ENCODE peak calls at places on chromosome 13, in seven cellular contexts. One of them, this sample, is unnamed.

GRCh38 chr13:42377640-42378382 is 105.9 kb downstream of the AKAP11 start:
- DNase-seq in upper lobe of left lung: no peak
- DNase-seq in fibroblast of the aortic adventitia: peak; percentile 19
- DNase-seq in MM.1S: peak; percentile 72
- DNase-seq in heart left ventricle: no peak
- DNase-seq in astrocyte of the spinal cord: peak; percentile 69
- DNase-seq in body of pancreas: no peak
- DNase-seq in this sample: no peak

GRCh38 chr13:27476943-27477681 is 26.7 kb upstream of the MTIF3 start:
- DNase-seq in upper lobe of left lung: peak; percentile 60
- DNase-seq in fibroblast of the aortic adventitia: peak; percentile 38
- DNase-seq in MM.1S: peak; percentile 9
- DNase-seq in heart left ventricle: no peak
- DNase-seq in astrocyte of the spinal cord: peak; percentile 47
- DNase-seq in body of pancreas: peak; percentile 47
- DNase-seq in this sample: no peak

GRCh38 chr13:18944501-18945068 is 237.0 kb downstream of the TUBA3C start:
- DNase-seq in upper lobe of left lung: peak; percentile 62
- DNase-seq in fibroblast of the aortic adventitia: no peak
- DNase-seq in MM.1S: no peak
- DNase-seq in heart left ventricle: no peak
- DNase-seq in astrocyte of the spinal cord: no peak
- DNase-seq in body of pancreas: no peak
- DNase-seq in this sample: peak; percentile 61

GRCh38 chr13:60869941-60870613 is 473.1 kb downstream of the TDRD3 start:
- DNase-seq in upper lobe of left lung: peak; percentile 10
- DNase-seq in fibroblast of the aortic adventitia: no peak
- DNase-seq in MM.1S: no peak
- DNase-seq in heart left ventricle: no peak
- DNase-seq in astrocyte of the spinal cord: no peak
- DNase-seq in body of pancreas: no peak
- DNase-seq in this sample: no peak

GRCh38 chr13:20462533-20462915 is 63.1 kb downstream of the CRYL1 start:
- DNase-seq in upper lobe of left lung: no peak
- DNase-seq in fibroblast of the aortic adventitia: no peak
- DNase-seq in MM.1S: no peak
- DNase-seq in heart left ventricle: no peak
- DNase-seq in astrocyte of the spinal cord: no peak
- DNase-seq in body of pancreas: no peak
- DNase-seq in this sample: no peak

GRCh38 chr13:84050551-84050950 is 168.3 kb upstream of the SLITRK1 start:
- DNase-seq in upper lobe of left lung: no peak
- DNase-seq in fibroblast of the aortic adventitia: no peak
- DNase-seq in MM.1S: no peak
- DNase-seq in heart left ventricle: no peak
- DNase-seq in astrocyte of the spinal cord: no peak
- DNase-seq in body of pancreas: no peak
- DNase-seq in this sample: no peak

GRCh38 chr13:64471916-64472315 is 2758.2 kb downstream of the PCDH9 start:
- DNase-seq in upper lobe of left lung: no peak
- DNase-seq in fibroblast of the aortic adventitia: peak; percentile 81
- DNase-seq in MM.1S: peak; percentile 9
- DNase-seq in heart left ventricle: no peak
- DNase-seq in astrocyte of the spinal cord: peak; percentile 65
- DNase-seq in body of pancreas: no peak
- DNase-seq in this sample: no peak

GRCh38 chr13:30401347-30401746 is 20.9 kb upstream of the UBE2L5 start:
- DNase-seq in upper lobe of left lung: no peak
- DNase-seq in fibroblast of the aortic adventitia: no peak
- DNase-seq in MM.1S: no peak
- DNase-seq in heart left ventricle: no peak
- DNase-seq in astrocyte of the spinal cord: no peak
- DNase-seq in body of pancreas: no peak
- DNase-seq in this sample: no peak

GRCh38 chr13:110914293-110915056 is 394 bp downstream of the ANKRD10 start:
- DNase-seq in upper lobe of left lung: peak; percentile 97
- DNase-seq in fibroblast of the aortic adventitia: peak; percentile 71
- DNase-seq in MM.1S: peak; percentile 78
- DNase-seq in heart left ventricle: peak; percentile 87
- DNase-seq in astrocyte of the spinal cord: peak; percentile 75
- DNase-seq in body of pancreas: peak; percentile 80
- DNase-seq in this sample: peak; percentile 85

GRCh38 chr13:43688230-43688907 is 98.4 kb downstream of the ENOX1 start:
- DNase-seq in upper lobe of left lung: no peak
- DNase-seq in fibroblast of the aortic adventitia: no peak
- DNase-seq in MM.1S: no peak
- DNase-seq in heart left ventricle: peak; percentile 56
- DNase-seq in astrocyte of the spinal cord: no peak
- DNase-seq in body of pancreas: no peak
- DNase-seq in this sample: no peak

GRCh38 chr13:101627556-101627943 is 175.1 kb downstream of the ITGBL1 start:
- DNase-seq in upper lobe of left lung: no peak
- DNase-seq in fibroblast of the aortic adventitia: peak; percentile 47
- DNase-seq in MM.1S: peak; percentile 23
- DNase-seq in heart left ventricle: no peak
- DNase-seq in astrocyte of the spinal cord: peak; percentile 35
- DNase-seq in body of pancreas: no peak
- DNase-seq in this sample: no peak

GRCh38 chr13:97281028-97281427 is 58.9 kb downstream of the MBNL2 start:
- DNase-seq in upper lobe of left lung: no peak
- DNase-seq in fibroblast of the aortic adventitia: no peak
- DNase-seq in MM.1S: no peak
- DNase-seq in heart left ventricle: no peak
- DNase-seq in astrocyte of the spinal cord: no peak
- DNase-seq in body of pancreas: no peak
- DNase-seq in this sample: no peak

GRCh38 chr13:21872795-21873194 is 201.9 kb downstream of the FGF9 start:
- DNase-seq in upper lobe of left lung: no peak
- DNase-seq in fibroblast of the aortic adventitia: no peak
- DNase-seq in MM.1S: no peak
- DNase-seq in heart left ventricle: no peak
- DNase-seq in astrocyte of the spinal cord: no peak
- DNase-seq in body of pancreas: no peak
- DNase-seq in this sample: no peak

GRCh38 chr13:59424661-59425060 is 739.1 kb downstream of the DIAPH3 start:
- DNase-seq in upper lobe of left lung: no peak
- DNase-seq in fibroblast of the aortic adventitia: no peak
- DNase-seq in MM.1S: no peak
- DNase-seq in heart left ventricle: no peak
- DNase-seq in astrocyte of the spinal cord: peak; percentile 23
- DNase-seq in body of pancreas: no peak
- DNase-seq in this sample: no peak

GRCh38 chr13:100550433-100550832 is 38.2 kb downstream of the GGACT start:
- DNase-seq in upper lobe of left lung: no peak
- DNase-seq in fibroblast of the aortic adventitia: peak; percentile 75
- DNase-seq in MM.1S: no peak
- DNase-seq in heart left ventricle: peak; percentile 25
- DNase-seq in astrocyte of the spinal cord: peak; percentile 57
- DNase-seq in body of pancreas: no peak
- DNase-seq in this sample: peak; percentile 66

GRCh38 chr13:38093425-38093824 is 223.9 kb upstream of the TRPC4 start:
- DNase-seq in upper lobe of left lung: no peak
- DNase-seq in fibroblast of the aortic adventitia: no peak
- DNase-seq in MM.1S: no peak
- DNase-seq in heart left ventricle: no peak
- DNase-seq in astrocyte of the spinal cord: no peak
- DNase-seq in body of pancreas: no peak
- DNase-seq in this sample: no peak

GRCh38 chr13:61954092-61954491 is 538.4 kb upstream of the PCDH20 start:
- DNase-seq in upper lobe of left lung: no peak
- DNase-seq in fibroblast of the aortic adventitia: no peak
- DNase-seq in MM.1S: no peak
- DNase-seq in heart left ventricle: no peak
- DNase-seq in astrocyte of the spinal cord: peak; percentile 44
- DNase-seq in body of pancreas: no peak
- DNase-seq in this sample: no peak

GRCh38 chr13:110138009-110138699 is 168.8 kb downstream of the COL4A1 start:
- DNase-seq in upper lobe of left lung: peak; percentile 92
- DNase-seq in fibroblast of the aortic adventitia: peak; percentile 57
- DNase-seq in MM.1S: peak; percentile 82
- DNase-seq in heart left ventricle: peak; percentile 66
- DNase-seq in astrocyte of the spinal cord: peak; percentile 83
- DNase-seq in body of pancreas: peak; percentile 74
- DNase-seq in this sample: peak; percentile 88

GRCh38 chr13:23087884-23088283 is 92.9 kb upstream of the SGCG start:
- DNase-seq in upper lobe of left lung: no peak
- DNase-seq in fibroblast of the aortic adventitia: peak; percentile 11
- DNase-seq in MM.1S: no peak
- DNase-seq in heart left ventricle: no peak
- DNase-seq in astrocyte of the spinal cord: peak; percentile 2
- DNase-seq in body of pancreas: peak; percentile 41
- DNase-seq in this sample: no peak

GRCh38 chr13:33112745-33113144 is 96.5 kb downstream of the KL start:
- DNase-seq in upper lobe of left lung: peak; percentile 40
- DNase-seq in fibroblast of the aortic adventitia: peak; percentile 14
- DNase-seq in MM.1S: no peak
- DNase-seq in heart left ventricle: no peak
- DNase-seq in astrocyte of the spinal cord: peak; percentile 70
- DNase-seq in body of pancreas: no peak
- DNase-seq in this sample: no peak

GRCh38 chr13:83498486-83499190 is 383.6 kb downstream of the SLITRK1 start:
- DNase-seq in upper lobe of left lung: no peak
- DNase-seq in fibroblast of the aortic adventitia: peak; percentile 10
- DNase-seq in MM.1S: no peak
- DNase-seq in heart left ventricle: no peak
- DNase-seq in astrocyte of the spinal cord: peak; percentile 63
- DNase-seq in body of pancreas: no peak
- DNase-seq in this sample: no peak

GRCh38 chr13:52800856-52801255 is 47.6 kb downstream of the PCDH8 start:
- DNase-seq in upper lobe of left lung: no peak
- DNase-seq in fibroblast of the aortic adventitia: no peak
- DNase-seq in MM.1S: no peak
- DNase-seq in heart left ventricle: no peak
- DNase-seq in astrocyte of the spinal cord: no peak
- DNase-seq in body of pancreas: no peak
- DNase-seq in this sample: no peak

GRCh38 chr13:112069727-112070300 is 2.9 kb downstream of the SOX1 start:
- DNase-seq in upper lobe of left lung: no peak
- DNase-seq in fibroblast of the aortic adventitia: no peak
- DNase-seq in MM.1S: no peak
- DNase-seq in heart left ventricle: no peak
- DNase-seq in astrocyte of the spinal cord: no peak
- DNase-seq in body of pancreas: no peak
- DNase-seq in this sample: no peak

GRCh38 chr13:66640231-66640630 is 589.9 kb downstream of the PCDH9 start:
- DNase-seq in upper lobe of left lung: no peak
- DNase-seq in fibroblast of the aortic adventitia: no peak
- DNase-seq in MM.1S: no peak
- DNase-seq in heart left ventricle: no peak
- DNase-seq in astrocyte of the spinal cord: no peak
- DNase-seq in body of pancreas: no peak
- DNase-seq in this sample: no peak

GRCh38 chr13:54387607-54388006 is 1359.0 kb downstream of the OLFM4 start:
- DNase-seq in upper lobe of left lung: no peak
- DNase-seq in fibroblast of the aortic adventitia: no peak
- DNase-seq in MM.1S: no peak
- DNase-seq in heart left ventricle: no peak
- DNase-seq in astrocyte of the spinal cord: no peak
- DNase-seq in body of pancreas: no peak
- DNase-seq in this sample: no peak

GRCh38 chr13:77919351-77920294 is 992 bp upstream of the EDNRB start:
- DNase-seq in upper lobe of left lung: peak; percentile 65
- DNase-seq in fibroblast of the aortic adventitia: peak; percentile 16
- DNase-seq in MM.1S: no peak
- DNase-seq in heart left ventricle: peak; percentile 59
- DNase-seq in astrocyte of the spinal cord: peak; percentile 29
- DNase-seq in body of pancreas: peak; percentile 29
- DNase-seq in this sample: no peak
- H3K4me3 ChIP-seq in upper lobe of left lung: peak overlapping the region; percentile 48
- H3K4me3 ChIP-seq in fibroblast of the aortic adventitia: peak overlapping the region; percentile 64
- H3K4me3 ChIP-seq in MM.1S: no peak overlapping the region
- H3K4me3 ChIP-seq in heart left ventricle: peak overlapping the region; percentile 67
- H3K4me3 ChIP-seq in astrocyte of the spinal cord: peak overlapping the region; percentile 52
- H3K4me3 ChIP-seq in body of pancreas: no peak overlapping the region
- H3K4me3 ChIP-seq in this sample: peak overlapping the region; percentile 51

GRCh38 chr13:25406377-25406776 is 34.6 kb downstream of the ATP8A2 start:
- DNase-seq in upper lobe of left lung: no peak
- DNase-seq in fibroblast of the aortic adventitia: no peak
- DNase-seq in MM.1S: no peak
- DNase-seq in heart left ventricle: no peak
- DNase-seq in astrocyte of the spinal cord: no peak
- DNase-seq in body of pancreas: no peak
- DNase-seq in this sample: no peak
- TF ChIP-seq CTCF in upper lobe of left lung: no peak
- TF ChIP-seq CTCF in fibroblast of the aortic adventitia: no peak
- TF ChIP-seq CTCF in MM.1S: no peak
- TF ChIP-seq CTCF in heart left ventricle: no peak
- TF ChIP-seq CTCF in astrocyte of the spinal cord: no peak
- TF ChIP-seq CTCF in body of pancreas: no peak
- TF ChIP-seq CTCF in this sample: no peak

DNA sequence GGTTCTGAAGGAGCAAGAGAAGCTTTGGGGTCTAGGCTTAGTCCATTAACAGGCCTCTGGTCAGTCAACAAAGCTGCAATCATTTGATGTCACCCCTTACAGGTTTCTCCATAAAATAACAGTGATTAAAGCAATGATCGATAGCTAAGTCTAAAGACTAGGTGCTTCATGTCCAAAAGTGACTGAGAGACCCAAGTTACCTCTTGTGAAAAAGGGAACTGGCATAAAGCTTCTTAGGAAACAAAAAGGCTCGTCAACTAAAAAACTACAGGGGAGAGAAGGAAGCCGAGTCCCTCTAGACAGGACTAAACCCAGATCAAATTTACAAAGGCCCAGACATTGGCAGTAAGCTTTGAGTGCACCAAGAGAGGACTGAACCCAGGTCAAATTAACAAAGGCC is 2.2 kb downstream of the DCUN1D2 start:
- DNase-seq in upper lobe of left lung: no peak
- DNase-seq in fibroblast of the aortic adventitia: no peak
- DNase-seq in MM.1S: no peak
- DNase-seq in heart left ventricle: no peak
- DNase-seq in astrocyte of the spinal cord: no peak
- DNase-seq in body of pancreas: no peak
- DNase-seq in this sample: no peak
- H3K4me3 ChIP-seq in upper lobe of left lung: no peak overlapping the region
- H3K4me3 ChIP-seq in fibroblast of the aortic adventitia: no peak overlapping the region
- H3K4me3 ChIP-seq in MM.1S: no peak overlapping the region
- H3K4me3 ChIP-seq in heart left ventricle: no peak overlapping the region
- H3K4me3 ChIP-seq in astrocyte of the spinal cord: no peak overlapping the region
- H3K4me3 ChIP-seq in body of pancreas: no peak overlapping the region
- H3K4me3 ChIP-seq in this sample: no peak overlapping the region

DNA sequence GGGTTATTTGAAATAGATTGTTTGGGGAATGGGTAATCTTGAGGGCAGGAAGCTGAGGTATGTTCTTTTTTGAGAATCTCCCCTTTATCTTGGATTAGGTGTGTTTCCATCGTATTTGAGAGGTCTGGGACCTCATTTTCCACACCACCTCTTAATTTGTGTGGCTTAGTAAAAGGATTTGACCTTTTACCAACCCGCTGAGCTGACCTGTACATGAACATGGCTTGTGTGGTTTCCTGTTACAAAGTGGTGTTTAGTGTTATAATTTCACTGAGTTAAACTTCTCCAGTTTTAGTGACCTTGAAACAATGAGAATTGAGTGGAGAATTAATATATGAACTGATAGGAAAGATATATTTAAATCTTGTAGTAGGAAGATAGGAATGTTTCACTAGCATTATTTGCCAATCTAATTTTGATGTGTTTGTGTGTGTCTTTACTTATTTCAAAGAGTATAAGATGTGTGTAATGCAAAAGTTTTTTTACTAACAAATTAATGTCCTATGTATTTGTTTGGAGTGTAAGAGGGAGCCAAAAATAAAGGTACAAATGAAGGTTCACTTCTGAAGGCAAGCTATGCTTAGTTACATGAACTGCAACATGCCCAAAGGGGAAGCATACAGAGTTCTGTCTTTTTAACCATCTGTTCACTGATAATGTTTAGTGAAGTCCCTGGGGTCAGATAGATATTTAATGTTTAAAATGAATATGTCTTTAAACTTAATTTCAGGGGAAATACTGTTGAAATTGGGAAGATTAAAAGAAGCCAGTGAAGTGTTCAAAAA is 17.1 kb downstream of the NAA16 start:
- DNase-seq in upper lobe of left lung: no peak
- DNase-seq in fibroblast of the aortic adventitia: no peak
- DNase-seq in MM.1S: no peak
- DNase-seq in heart left ventricle: no peak
- DNase-seq in astrocyte of the spinal cord: no peak
- DNase-seq in body of pancreas: no peak
- DNase-seq in this sample: no peak
- TF ChIP-seq CTCF in upper lobe of left lung: no peak
- TF ChIP-seq CTCF in fibroblast of the aortic adventitia: no peak
- TF ChIP-seq CTCF in MM.1S: no peak
- TF ChIP-seq CTCF in heart left ventricle: no peak
- TF ChIP-seq CTCF in astrocyte of the spinal cord: no peak
- TF ChIP-seq CTCF in body of pancreas: no peak
- TF ChIP-seq CTCF in this sample: no peak